ENCODE peak calls at places on chromosomes 5 and 9, in nine cellular contexts. K is activated T-helper 1 cell treated with Interleukin-2 at 50 U/mL for 16 hours, R is GDM1, F is heart right ventricle, P is RPMI8226, V is H7, H is HS-5, Q is tibial artery, O is GF-D8. S is an unnamed sample.

GRCh38 chr5:151772029-151772867 is 494 bp downstream of the G3BP1 start:
- DNase-seq in F (peak; percentile 37), O (no peak), V (peak; percentile 39), P (peak; percentile 55), Q (peak; percentile 75), H (no peak), K (no peak), R (no peak), S (peak; percentile 62)

GRCh38 chr5:124905256-124905655 is 158.8 kb upstream of the ZNF608 start:
- DNase-seq in K (no peak), R (no peak), H (no peak), V (no peak), P (no peak), O (no peak), Q (no peak), F (no peak), S (no peak)

GRCh38 chr9:136527131-136527530 is 18.7 kb downstream of the NOTCH1 start:
- DNase-seq in P (no peak), F (no peak), K (no peak), O (no peak), Q (no peak), R (no peak), H (no peak), V (no peak), S (no peak)

GRCh38 chr5:35856186-35857003 is at the start of gene IL7R:
- DNase-seq in Q (no peak), V (no peak), F (no peak), H (peak; percentile 43), K (no peak), O (no peak), R (no peak), P (no peak), S (no peak)

GRCh38 chr9:86827893-86828292 is 119.4 kb downstream of the GAS1 start:
- DNase-seq in F (no peak), K (no peak), P (no peak), Q (no peak), H (no peak), R (no peak), V (no peak), O (no peak), S (no peak)

GRCh38 chr5:45695011-45695667 is 1.0 kb downstream of the HCN1 start:
- DNase-seq in R (no peak), P (no peak), O (no peak), Q (no peak), K (no peak), F (no peak), H (no peak), V (peak; percentile 35), S (no peak)

GRCh38 chr5:95778713-95779426 is 43.7 kb downstream of the GLRX start:
- DNase-seq in P (no peak), V (no peak), F (no peak), R (peak; percentile 27), H (no peak), K (no peak), O (no peak), Q (no peak), S (no peak)

GRCh38 chr5:125277494-125278154 is 531.2 kb upstream of the ZNF608 start:
- DNase-seq in F (no peak), O (no peak), R (no peak), V (no peak), K (no peak), H (peak; percentile 78), Q (no peak), P (no peak), S (no peak)

GRCh38 chr5:123028222-123028621 is 8.3 kb downstream of the PPIC start:
- DNase-seq in R (no peak), O (no peak), H (no peak), Q (no peak), F (peak; percentile 61), K (no peak), P (no peak), V (no peak), S (peak; percentile 65)

GRCh38 chr5:116576043-116576713 is 1.6 kb upstream of the SEMA6A start:
- DNase-seq in R (peak; percentile 4), H (no peak), P (peak; percentile 70), K (no peak), F (peak; percentile 48), Q (peak; percentile 72), O (no peak), V (peak; percentile 97), S (peak; percentile 74)

GRCh38 chr5:26482817-26483375 is 555.5 kb downstream of the CDH9 start:
- DNase-seq in V (peak; percentile 78), P (peak; percentile 61), H (peak; percentile 65), K (no peak), Q (no peak), R (peak; percentile 6), O (no peak), F (no peak), S (no peak)

GRCh38 chr5:162817381-162817780 is 620.0 kb upstream of the CCNG1 start:
- DNase-seq in F (no peak), R (no peak), V (peak; percentile 3), P (no peak), Q (no peak), H (no peak), O (no peak), K (no peak), S (no peak)

GRCh38 chr5:76479973-76480667 is 77.0 kb downstream of the IQGAP2 start:
- DNase-seq in Q (no peak), P (no peak), V (no peak), R (no peak), F (no peak), O (no peak), K (no peak), H (no peak), S (no peak)

GRCh38 chr5:75566710-75567309 is 44.4 kb upstream of the ANKDD1B start:
- DNase-seq in H (peak; percentile 84), P (no peak), K (no peak), R (peak; percentile 13), F (peak; percentile 21), O (peak; percentile 62), Q (no peak), V (no peak), S (no peak)

GRCh38 chr5:178152491-178153444 is 917 bp downstream of the NHP2 start:
- DNase-seq in F (no peak), H (no peak), O (no peak), P (no peak), Q (no peak), V (peak; percentile 63), K (no peak), R (no peak), S (no peak)

GRCh38 chr5:133051117-133051546 is 681 bp upstream of the HSPA4 start:
- DNase-seq in F (no peak), H (no peak), P (no peak), V (no peak), O (no peak), K (no peak), Q (no peak), R (no peak), S (no peak)

GRCh38 chr9:133788819-133789733 is 50.9 kb upstream of the SARDH start:
- DNase-seq in P (peak; percentile 16), F (peak; percentile 42), K (no peak), Q (no peak), V (no peak), O (no peak), H (no peak), R (peak; percentile 24), S (peak; percentile 62)

GRCh38 chr9:14723301-14723700 is 768 bp upstream of the CER1 start:
- DNase-seq in O (no peak), V (no peak), H (no peak), F (no peak), P (no peak), Q (no peak), K (no peak), R (no peak), S (no peak)

GRCh38 chr9:130372057-130372456 is 72.7 kb upstream of the ASS1 start:
- DNase-seq in H (no peak), F (no peak), K (no peak), O (no peak), Q (no peak), P (peak; percentile 27), R (no peak), V (no peak), S (no peak)

GRCh38 chr5:33195431-33196128 is 245.2 kb upstream of the TARS1 start:
- DNase-seq in H (peak; percentile 62), Q (no peak), F (no peak), V (no peak), O (no peak), R (no peak), P (no peak), K (no peak), S (no peak)

GRCh38 chr5:68962632-68963484 is 131.0 kb upstream of the SLC30A5 start:
- DNase-seq in F (peak; percentile 77), K (no peak), R (no peak), O (no peak), V (peak; percentile 71), P (peak; percentile 49), Q (peak; percentile 84), H (peak; percentile 25), S (peak; percentile 54)

GRCh38 chr5:135437796-135438560 is 9.2 kb downstream of the DCANP1 start:
- DNase-seq in O (no peak), Q (no peak), P (no peak), R (no peak), F (peak; percentile 80), H (peak; percentile 90), V (peak; percentile 13), K (no peak), S (peak; percentile 61)

GRCh38 chr9:38061326-38061947 is 7.6 kb downstream of the SHB start:
- DNase-seq in H (no peak), K (no peak), R (no peak), Q (no peak), P (no peak), F (no peak), O (no peak), V (no peak), S (no peak)

GRCh38 chr9:38263534-38263933 is 129.0 kb upstream of the ALDH1B1 start:
- DNase-seq in P (no peak), R (no peak), H (no peak), F (no peak), O (no peak), K (no peak), Q (no peak), V (no peak), S (no peak)

GRCh38 chr5:9596833-9597232 is 33.3 kb downstream of the TAS2R1 start:
- DNase-seq in Q (no peak), R (no peak), V (no peak), F (no peak), H (no peak), P (peak; percentile 59), K (no peak), O (no peak), S (no peak)

GRCh38 chr5:73440262-73440661 is 8.3 kb downstream of the FOXD1 start:
- DNase-seq in R (no peak), P (no peak), K (no peak), Q (no peak), O (no peak), H (no peak), V (no peak), F (no peak), S (no peak)

GRCh38 chr5:153777681-153778080 is 261.0 kb downstream of the FAM114A2 start:
- DNase-seq in H (no peak), R (no peak), K (no peak), O (no peak), Q (no peak), F (no peak), V (no peak), P (no peak), S (no peak)

GRCh38 chr5:52961238-52961637 is 27.9 kb upstream of the ITGA2 start:
- DNase-seq in O (no peak), K (no peak), P (no peak), Q (no peak), R (no peak), V (no peak), F (no peak), H (no peak), S (no peak)

GRCh38 chr5:34002629-34003328 is 5.1 kb downstream of the AMACR start:
- DNase-seq in O (no peak), Q (no peak), V (no peak), R (no peak), P (no peak), H (no peak), K (no peak), F (no peak), S (no peak)

GRCh38 chr9:90772381-90772780 is 29.2 kb upstream of the SYK start:
- DNase-seq in F (no peak), R (no peak), V (no peak), O (no peak), Q (no peak), H (no peak), P (no peak), K (no peak), S (no peak)

GRCh38 chr9:34493972-34494535 is 28.7 kb downstream of the ENHO start:
- DNase-seq in H (peak; percentile 9), K (no peak), R (no peak), O (no peak), V (peak; percentile 80), P (peak; percentile 52), Q (no peak), F (peak; percentile 70), S (peak; percentile 53)

S was measured in Right ventricle myocardium superior.